ENCODE peak calls at places on chromosome 11, in four cellular contexts. N, H, Z and G are unnamed samples.

GRCh38 chr11:72712168-72712721 is 38.0 kb upstream of the PDE2A start:
- DNase-seq in H (no peak), N (no peak), Z (no peak), G (no peak)

GRCh38 chr11:121589946-121590537 is 137.3 kb upstream of the SORL1-AS1 start:
- DNase-seq in H (no peak), Z (no peak), N (peak), G (no peak)

GRCh38 chr11:42806191-42806590 is 505.6 kb upstream of the API5 start:
- DNase-seq in H (no peak), Z (no peak), N (no peak), G (no peak)

GRCh38 chr11:73223998-73224730 is 6.1 kb downstream of the P2RY2 start:
- DNase-seq in N (no peak), Z (no peak), H (no peak), G (no peak)

GRCh38 chr11:117900720-117901440 is 24.4 kb upstream of the FXYD6 start:
- DNase-seq in N (no peak), H (no peak), Z (no peak), G (no peak)

GRCh38 chr11:69429716-69430491 is 51.6 kb upstream of the LINC01488 start:
- DNase-seq in Z (no peak), N (no peak), H (no peak), G (no peak)

GRCh38 chr11:537622-538430 is 499 bp downstream of the LRRC56 start:
- DNase-seq in H (no peak), N (no peak), Z (no peak), G (no peak)

GRCh38 chr11:73542175-73542574 is 55.7 kb downstream of the FAM168A start:
- DNase-seq in N (no peak), Z (no peak), H (no peak), G (no peak)

GRCh38 chr11:87422566-87422965 is 384.8 kb downstream of the TMEM135 start:
- DNase-seq in Z (no peak), H (no peak), N (no peak), G (no peak)

GRCh38 chr11:57641011-57641410 is 8.7 kb downstream of the YPEL4 start:
- DNase-seq in N (no peak), Z (peak), H (peak), G (no peak)

GRCh38 chr11:45158210-45158644 is 11.8 kb downstream of the PRDM11 start:
- DNase-seq in H (no peak), Z (no peak), N (no peak), G (peak)

GRCh38 chr11:132093861-132094260 is 723.4 kb downstream of the NTM start:
- DNase-seq in H (no peak), Z (no peak), N (peak), G (no peak)

GRCh38 chr11:17673951-17674350 is 45.4 kb upstream of the MYOD1 start:
- DNase-seq in N (no peak), H (no peak), Z (no peak), G (no peak)

GRCh38 chr11:82988936-82989627 is 82.6 kb downstream of the RAB30 start:
- DNase-seq in N (no peak), H (peak), Z (no peak), G (peak)

GRCh38 chr11:70556884-70557741 is 158.8 kb downstream of the CTTN start:
- DNase-seq in Z (no peak), N (no peak), H (no peak), G (no peak)

GRCh38 chr11:12119502-12119901 is 9.1 kb downstream of the MICAL2 start:
- DNase-seq in H (no peak), Z (no peak), N (no peak), G (no peak)

GRCh38 chr11:18329196-18329870 is 7.0 kb downstream of the GTF2H1 start:
- DNase-seq in Z (no peak), N (no peak), H (peak), G (no peak)

GRCh38 chr11:65448418-65449196 is 26.0 kb downstream of the NEAT1 start:
- DNase-seq in Z (no peak), N (no peak), H (peak), G (no peak)

GRCh38 chr11:70203749-70204465 is 811 bp downstream of the FADD start:
- DNase-seq in N (peak), H (peak), Z (no peak), G (peak)

GRCh38 chr11:2217211-2218081 is 45.8 kb upstream of the TH start:
- DNase-seq in H (no peak), Z (peak), N (no peak), G (no peak)

GRCh38 chr11:112841719-112842118 is 119.5 kb upstream of the NCAM1 start:
- DNase-seq in Z (no peak), H (no peak), N (no peak), G (no peak)

GRCh38 chr11:119154178-119154577 is 5.3 kb downstream of the ABCG4 start:
- DNase-seq in N (no peak), H (no peak), Z (no peak), G (no peak)

GRCh38 chr11:46903846-46904245 is 14.5 kb downstream of the LRP4 start:
- DNase-seq in N (no peak), Z (no peak), H (no peak), G (no peak)

GRCh38 chr11:76878014-76878413 is 17.3 kb downstream of the ACER3 start:
- DNase-seq in Z (no peak), H (no peak), N (no peak), G (no peak)

GRCh38 chr11:99069831-99070444 is 49.2 kb downstream of the CNTN5 start:
- DNase-seq in Z (no peak), N (peak), H (no peak), G (peak)

GRCh38 chr11:13720940-13721339 is 52.5 kb downstream of the FAR1 start:
- DNase-seq in Z (no peak), H (no peak), N (no peak), G (no peak)

GRCh38 chr11:14137282-14137681 is 174.8 kb downstream of the SPON1 start:
- DNase-seq in N (no peak), H (no peak), Z (no peak), G (no peak)

GRCh38 chr11:2270322-2271076 is at the start of gene ASCL2:
- DNase-seq in H (peak), N (no peak), Z (no peak), G (no peak)

GRCh38 chr11:14320020-14320419 is 39.0 kb downstream of the RRAS2 start:
- DNase-seq in H (no peak), N (peak), Z (no peak), G (no peak)

GRCh38 chr11:74321487-74322188 is 10.2 kb upstream of the P4HA3 start:
- DNase-seq in H (peak), Z (peak), N (no peak), G (peak)

GRCh38 chr11:100777118-100777517 is 90.0 kb downstream of the ARHGAP42 start:
- DNase-seq in N (no peak), Z (no peak), H (no peak), G (peak)

DNA sequence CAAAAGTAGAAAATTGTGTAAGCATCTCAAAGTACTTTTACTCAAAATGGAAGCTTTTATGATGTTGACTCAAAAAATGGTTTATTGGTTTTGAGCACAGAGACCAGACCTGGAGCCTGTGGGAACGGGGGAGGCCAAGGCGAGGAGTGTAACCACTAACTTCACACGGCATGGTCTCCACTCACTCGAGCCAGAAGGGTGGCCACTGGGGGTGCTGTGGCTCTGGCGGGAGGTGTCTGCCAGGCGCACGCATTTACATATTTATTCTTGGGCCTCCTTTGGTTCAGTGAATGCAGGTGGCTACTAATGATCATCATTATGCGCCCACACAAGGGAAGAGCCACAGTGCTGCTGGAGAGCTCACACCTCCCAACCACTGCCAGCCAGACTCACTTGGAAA is 64.6 kb downstream of the FLRT1 start:
- DNase-seq in Z (peak), H (peak), N (no peak), G (no peak)
- TF ChIP-seq FOXK2 in Z (no peak), H (no peak), N (no peak), G (no peak)

DNA sequence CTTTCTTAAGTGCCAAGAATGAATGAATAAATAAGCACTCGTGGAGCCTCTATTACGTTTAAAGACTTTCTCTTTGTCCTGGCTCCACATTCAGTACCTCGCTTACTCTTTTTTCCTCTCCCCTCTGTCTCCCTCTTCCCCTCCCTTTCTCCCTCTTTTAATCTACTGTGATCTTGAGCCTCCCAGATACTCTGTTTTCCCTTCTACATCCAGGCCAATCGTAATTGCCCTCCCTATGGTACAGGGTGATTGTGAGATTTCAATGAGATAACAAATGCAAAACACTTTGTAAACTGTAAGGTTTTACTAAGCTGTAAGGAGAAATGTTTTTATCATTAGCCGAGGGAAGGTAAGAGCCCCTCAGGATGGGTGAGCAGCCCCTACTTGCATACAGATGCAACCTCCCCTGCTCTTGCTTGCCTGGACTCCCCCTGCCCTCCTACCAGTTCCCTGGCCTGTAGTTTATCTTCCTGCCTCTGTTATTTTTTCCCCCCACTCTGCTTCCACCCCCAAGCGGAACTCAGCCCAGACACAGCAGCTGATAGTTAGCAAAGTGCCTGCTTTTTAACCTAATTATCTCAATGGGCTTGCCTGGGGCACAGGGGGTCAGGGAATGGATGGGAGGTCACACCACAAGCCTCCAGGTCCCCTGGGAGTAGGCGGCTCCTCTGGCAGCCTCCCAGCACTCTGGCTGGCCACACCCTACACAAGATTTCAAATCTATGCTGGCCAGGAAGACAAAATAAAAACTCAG is 76.9 kb upstream of the CADM1 start:
- DNase-seq in Z (peak), N (no peak), H (peak), G (no peak)
- TF ChIP-seq FOXK2 in Z (no peak), N (no peak), H (no peak), G (no peak)

GRCh38 chr11:86064236-86064803 is 4.6 kb downstream of the PICALM start:
- DNase-seq in H (peak), N (no peak), Z (no peak), G (no peak)
- TF ChIP-seq FOXK2 in H (no peak), N (no peak), Z (no peak), G (no peak)

DNA sequence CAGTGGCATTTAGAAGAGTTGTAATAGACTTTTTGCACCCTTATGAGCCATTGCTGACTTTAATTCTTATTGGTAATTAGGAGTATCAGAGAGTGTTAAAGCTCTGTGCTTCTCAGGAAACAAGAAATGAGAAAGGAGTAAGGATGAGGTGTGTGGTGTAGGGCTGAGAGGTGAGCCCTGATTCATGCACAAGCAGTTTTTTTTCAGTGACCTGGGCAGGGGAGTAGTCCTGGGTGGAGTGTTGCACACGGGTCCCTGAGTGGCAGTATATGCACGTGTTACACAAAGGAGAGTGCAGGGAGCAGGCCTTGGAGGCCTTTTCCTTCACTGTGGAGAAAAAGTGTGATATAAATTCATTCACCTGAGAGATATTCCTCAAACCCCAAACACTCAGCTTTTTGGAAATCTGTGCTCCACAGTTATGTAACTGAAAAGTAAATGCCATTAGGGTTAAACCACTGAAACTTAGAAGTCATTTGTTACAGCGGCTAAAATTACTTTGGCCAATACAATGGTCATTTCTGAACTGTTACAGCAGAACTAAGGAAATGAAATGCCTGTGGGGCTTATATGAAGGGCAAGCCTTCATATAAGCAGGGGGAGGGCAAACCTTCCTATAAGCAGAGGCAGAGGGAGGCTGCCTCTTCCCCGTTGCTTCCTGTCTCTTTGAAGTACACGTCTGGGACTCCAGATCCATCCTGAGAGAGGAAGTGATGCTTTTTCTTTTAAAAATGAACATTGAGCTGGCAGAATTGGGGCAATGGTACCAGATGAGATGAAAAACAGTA is 62.6 kb upstream of the OLFML1 start:
- DNase-seq in H (no peak), N (no peak), Z (no peak), G (no peak)
- TF ChIP-seq FOXK2 in H (no peak), N (no peak), Z (no peak), G (no peak)